ENCODE peak calls at places on chromosomes 2 and 18, in eight cellular contexts. I is fibroblast of lung, H is fibroblast of the aortic adventitia, D is cardiac muscle cell, R is HCT116, B is dorsolateral prefrontal cortex, Y is tibial artery, Z is GM13977. O is an unnamed sample.

GRCh38 chr2:51000849-51001617 is 30.9 kb downstream of the NRXN1 start:
- DNase-seq in Z (no peak), H (no peak), D (no peak), Y (no peak), R (no peak), B (no peak), I (no peak), O (no peak)

GRCh38 chr2:1814616-1815015 is 70.3 kb upstream of the PXDN start:
- DNase-seq in Z (no peak), D (no peak), I (no peak), R (no peak), B (no peak), Y (no peak), H (no peak), O (no peak)

GRCh38 chr18:41940506-41941215 is 14.4 kb upstream of the PIK3C3 start:
- DNase-seq in R (no peak), Y (no peak), D (peak), Z (no peak), B (no peak), H (peak), I (peak), O (no peak)

GRCh38 chr18:2916184-2916583 is 69.4 kb downstream of the EMILIN2 start:
- DNase-seq in B (no peak), H (no peak), Z (no peak), R (no peak), I (no peak), D (no peak), Y (no peak), O (no peak)

GRCh38 chr2:220096406-220096805 is 469.0 kb downstream of the SLC4A3 start:
- DNase-seq in Z (no peak), Y (no peak), D (no peak), B (no peak), R (no peak), H (no peak), I (no peak), O (no peak)

GRCh38 chr2:240896394-240896793 is 438 bp upstream of the MAB21L4 start:
- DNase-seq in I (no peak), B (no peak), R (no peak), H (no peak), Y (no peak), Z (no peak), D (no peak), O (no peak)

GRCh38 chr2:9908639-9909038 is 42.9 kb upstream of the GRHL1 start:
- DNase-seq in H (no peak), Z (no peak), D (no peak), I (no peak), Y (no peak), R (no peak), B (no peak), O (no peak)

GRCh38 chr18:38695559-38696270 is 1130.1 kb upstream of the CELF4 start:
- DNase-seq in Z (no peak), D (peak), B (no peak), I (peak), H (no peak), R (no peak), Y (no peak), O (no peak)

GRCh38 chr2:132372276-132372675 is 44.3 kb upstream of the GPR39 start:
- DNase-seq in H (no peak), I (no peak), R (no peak), B (no peak), Z (no peak), D (no peak), Y (no peak), O (no peak)

GRCh38 chr18:13252696-13253410 is 34.3 kb downstream of the LDLRAD4 start:
- DNase-seq in I (no peak), Z (no peak), D (no peak), H (no peak), Y (peak), R (no peak), B (no peak), O (no peak)

GRCh38 chr18:21100141-21100540 is 11.5 kb downstream of the ROCK1 start:
- DNase-seq in B (no peak), I (peak), H (peak), R (no peak), Y (no peak), Z (no peak), D (peak), O (no peak)

GRCh38 chr2:230230087-230230486 is 4.6 kb downstream of the SP140 start:
- DNase-seq in D (peak), I (peak), H (peak), B (no peak), Y (no peak), Z (no peak), R (no peak), O (no peak)

GRCh38 chr2:233255151-233255550 is 3.7 kb downstream of the ATG16L1 start:
- DNase-seq in Z (no peak), R (no peak), I (no peak), D (no peak), Y (no peak), B (no peak), H (peak), O (no peak)

GRCh38 chr2:239157269-239157668 is 243.6 kb downstream of the HDAC4 start:
- DNase-seq in Y (peak), I (no peak), D (no peak), Z (no peak), H (no peak), R (no peak), B (no peak), O (no peak)

GRCh38 chr2:15050483-15050882 is 418.0 kb downstream of the LRATD1 start:
- DNase-seq in B (no peak), R (no peak), I (peak), Y (no peak), Z (no peak), D (no peak), H (no peak), O (no peak)

GRCh38 chr2:54657664-54658083 is 65.8 kb upstream of the EML6 start:
- DNase-seq in H (peak), I (peak), Y (peak), R (peak), Z (peak), D (peak), B (no peak), O (no peak)

GRCh38 chr18:23032030-23032582 is 99.0 kb downstream of the RBBP8 start:
- DNase-seq in D (peak), H (peak), Z (no peak), B (no peak), R (no peak), Y (no peak), I (peak), O (no peak)

GRCh38 chr2:219304223-219304622 is 5.0 kb downstream of the PTPRN start:
- DNase-seq in D (no peak), Y (no peak), R (no peak), B (no peak), I (no peak), H (no peak), Z (no peak), O (no peak)

GRCh38 chr2:30629866-30630265 is 177.4 kb downstream of the CAPN13 start:
- DNase-seq in D (peak), B (no peak), H (peak), Y (no peak), Z (no peak), R (no peak), I (peak), O (no peak)

GRCh38 chr2:155145758-155146229 is 447.3 kb downstream of the KCNJ3 start:
- DNase-seq in I (no peak), Y (no peak), R (no peak), H (no peak), B (no peak), Z (peak), D (no peak), O (no peak)

DNA sequence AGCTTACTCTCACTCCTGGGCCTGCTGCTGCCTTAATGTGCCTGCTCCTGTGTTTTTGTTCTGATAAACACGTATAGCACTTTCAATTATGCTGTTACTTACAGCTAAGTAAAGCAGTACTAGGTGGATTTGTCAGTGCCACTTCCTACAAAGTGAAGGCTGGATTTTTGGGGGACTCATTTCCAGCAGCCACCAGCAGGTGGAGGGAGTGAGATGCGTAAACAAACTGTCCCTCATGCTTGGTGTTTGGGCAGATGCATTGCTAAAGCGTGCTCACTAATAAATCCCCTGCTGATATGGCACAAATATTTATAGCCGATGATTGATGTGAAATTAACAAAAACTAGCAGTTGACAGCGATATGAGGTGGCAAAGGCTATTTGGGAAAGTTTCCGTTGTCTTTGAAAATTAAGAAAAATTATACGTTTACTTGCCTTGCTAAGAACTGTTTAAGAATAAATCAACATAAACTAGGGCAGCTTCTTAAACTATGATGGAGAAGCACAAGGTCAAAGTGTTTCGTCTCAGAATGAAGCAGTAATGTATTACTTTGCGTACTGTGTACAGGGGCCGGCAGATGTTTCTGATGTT is 101.7 kb downstream of the AGAP1 start:
- DNase-seq in B (peak), Y (peak), D (peak), Z (peak), R (peak), H (peak), I (peak), O (no peak)
- TF ChIP-seq CTCF in B (peak), Y (peak), D (peak), Z (peak), R (peak), H (peak), I (peak), O (no peak)

GRCh38 chr18:58530801-58531200 is 98.1 kb downstream of the ALPK2 start:
- DNase-seq in I (no peak), R (no peak), Z (no peak), B (no peak), H (no peak), Y (no peak), D (no peak), O (no peak)

GRCh38 chr18:58528011-58528367 is 100.9 kb downstream of the ALPK2 start:
- DNase-seq in Y (no peak), H (peak), Z (no peak), I (no peak), B (no peak), R (no peak), D (peak), O (no peak)

GRCh38 chr18:58527116-58528010 is 101.5 kb downstream of the ALPK2 start:
- DNase-seq in D (peak), Z (no peak), Y (no peak), B (no peak), H (peak), R (no peak), I (no peak), O (no peak)

GRCh38 chr18:58532298-58532697 is 96.6 kb downstream of the ALPK2 start:
- DNase-seq in H (no peak), Y (no peak), I (no peak), D (no peak), R (no peak), Z (no peak), B (no peak), O (no peak)

DNA sequence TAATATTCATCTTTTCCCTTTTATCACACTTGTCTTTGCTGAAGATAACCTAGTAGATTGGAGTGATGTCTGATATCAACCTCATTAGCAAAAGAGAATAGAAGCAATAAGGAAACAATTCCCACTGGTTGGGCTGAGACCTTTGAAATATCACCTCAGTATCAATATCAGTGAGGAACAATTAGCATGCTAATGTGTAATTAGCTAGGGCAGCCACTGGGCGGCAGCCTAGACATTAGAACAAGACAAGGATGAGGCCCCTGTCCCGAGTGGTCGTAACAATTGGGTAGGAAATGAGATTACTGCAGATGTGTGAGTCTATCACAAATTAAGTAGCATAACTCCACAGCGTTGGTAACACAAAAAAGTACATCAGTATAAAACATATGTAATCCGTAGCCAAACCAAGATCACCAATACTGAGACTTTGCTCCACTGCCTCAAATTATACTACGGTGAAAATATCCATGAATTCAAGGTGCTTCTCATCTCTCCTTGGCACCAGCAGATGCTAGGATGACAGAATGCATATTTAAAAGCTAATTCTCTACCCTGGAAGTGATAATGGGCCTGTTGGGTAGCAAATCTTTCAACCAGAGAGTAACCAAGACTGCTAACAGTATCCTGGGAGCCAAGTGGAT is 99.1 kb downstream of the ALPK2 start:
- DNase-seq in H (peak), D (peak), B (peak), Y (peak), I (peak), Z (peak), R (peak), O (peak)
- TF ChIP-seq CTCF in H (peak), D (peak), B (peak), Y (peak), I (peak), Z (peak), R (peak), O (peak)

GRCh38 chr18:63511285-63511684 is 30.9 kb upstream of the SERPINB12 start:
- DNase-seq in I (peak), Y (no peak), R (peak), Z (no peak), H (peak), B (no peak), D (peak), O (no peak)

GRCh38 chr18:63506336-63506646 is 29.5 kb downstream of the SERPINB5 start:
- DNase-seq in I (no peak), D (no peak), R (no peak), H (no peak), Y (no peak), B (no peak), Z (no peak), O (no peak)

GRCh38 chr18:63508634-63509033 is 31.9 kb downstream of the SERPINB5 start:
- DNase-seq in I (no peak), Y (no peak), D (no peak), R (no peak), B (no peak), H (no peak), Z (no peak), O (no peak)

DNA sequence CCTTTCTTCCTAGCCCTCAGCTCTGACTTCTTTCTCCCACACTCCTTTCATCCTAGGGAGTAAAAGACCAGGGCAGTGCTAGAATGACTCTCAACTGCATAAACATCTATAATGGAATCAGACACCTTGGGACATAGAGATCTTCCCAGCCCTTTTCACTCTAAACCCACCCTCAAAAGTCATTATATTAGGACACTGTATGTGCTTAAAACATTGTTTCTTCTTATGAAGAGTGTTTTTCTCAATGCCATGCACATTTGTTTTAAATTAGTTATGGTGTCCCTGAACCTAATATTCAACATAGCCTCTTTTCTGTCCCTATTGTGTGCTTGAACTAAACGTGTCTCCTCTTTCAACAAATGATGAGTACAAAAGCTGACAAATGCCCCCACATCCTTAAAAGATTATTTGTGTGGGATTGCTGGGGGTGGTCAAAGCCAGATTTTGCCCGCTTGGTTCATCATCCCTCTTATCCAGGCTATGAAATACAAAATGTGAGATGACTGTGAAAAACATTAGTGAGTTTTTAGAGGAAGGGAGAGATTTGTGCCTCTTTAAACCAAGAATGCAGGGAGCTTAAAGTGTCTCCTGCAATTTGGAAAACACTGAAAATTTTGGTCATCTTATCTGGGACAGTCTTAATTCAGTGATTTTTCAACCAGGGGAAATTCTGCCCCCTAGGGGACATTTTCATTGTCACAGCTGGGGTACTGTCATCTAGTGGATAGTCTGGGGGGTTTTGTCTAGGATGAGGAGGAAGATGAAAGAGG is 29.0 kb downstream of the SERPINB5 start:
- DNase-seq in Y (no peak), D (peak), H (peak), R (peak), B (no peak), I (peak), Z (peak), O (no peak)
- TF ChIP-seq CTCF in Y (no peak), D (peak), H (peak), R (peak), B (peak), I (peak), Z (peak), O (no peak)

GRCh38 chr2:5365871-5366461 is 326.2 kb upstream of the SOX11 start:
- DNase-seq in D (peak), Z (peak), R (no peak), I (peak), B (no peak), Y (no peak), H (no peak), O (no peak)
- TF ChIP-seq CTCF in D (peak), Z (peak), R (peak), I (peak), B (peak), Y (no peak), H (peak), O (no peak)

GRCh38 chr2:22076512-22076911 is 952.7 kb downstream of the TDRD15 start:
- DNase-seq in B (no peak), Z (no peak), Y (no peak), R (no peak), D (no peak), I (peak), H (no peak), O (no peak)

GRCh38 chr2:22078701-22079100 is 954.9 kb downstream of the TDRD15 start:
- DNase-seq in B (no peak), R (no peak), I (no peak), H (no peak), Y (no peak), D (no peak), Z (no peak), O (no peak)

GRCh38 chr2:22079583-22079982 is 955.8 kb downstream of the TDRD15 start:
- DNase-seq in Z (no peak), H (no peak), R (no peak), I (no peak), Y (no peak), B (no peak), D (no peak), O (no peak)
- TF ChIP-seq CTCF in Z (no peak), H (no peak), R (no peak), I (no peak), Y (no peak), B (no peak), D (no peak), O (no peak)

GRCh38 chr2:42974303-42974696 is 181.9 kb upstream of the HAAO start:
- DNase-seq in D (peak), I (peak), Z (no peak), B (no peak), H (peak), Y (no peak), R (no peak), O (no peak)

GRCh38 chr2:42974697-42975357 is 182.4 kb upstream of the HAAO start:
- DNase-seq in I (peak), R (peak), D (peak), H (peak), Z (peak), B (peak), Y (peak), O (peak)

GRCh38 chr2:42973771-42974170 is 181.4 kb upstream of the HAAO start:
- DNase-seq in I (no peak), R (no peak), Z (no peak), B (no peak), D (no peak), H (no peak), Y (no peak), O (no peak)

GRCh38 chr2:42976400-42976799 is 184.0 kb upstream of the HAAO start:
- DNase-seq in Z (no peak), B (no peak), Y (no peak), I (no peak), H (no peak), D (no peak), R (no peak), O (no peak)

DNA sequence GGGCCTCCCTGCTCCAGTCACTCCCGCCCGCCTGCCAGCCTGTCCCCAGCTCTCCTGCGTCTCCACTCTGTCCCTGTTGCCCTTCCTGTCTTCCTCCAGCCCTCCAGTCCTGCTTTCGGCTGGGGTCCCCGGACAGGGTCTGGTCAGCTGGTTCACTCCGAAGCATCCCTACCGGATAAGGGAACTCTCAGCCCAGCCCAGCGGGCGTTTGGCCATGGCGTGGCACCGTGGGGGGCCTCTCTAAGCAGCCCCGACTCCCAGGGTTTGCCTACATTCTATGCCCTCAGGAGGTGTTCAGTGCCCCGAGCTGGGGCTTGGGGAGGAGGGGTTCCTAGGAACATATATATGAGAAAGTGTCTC is 183.0 kb upstream of the HAAO start:
- DNase-seq in B (no peak), D (no peak), R (no peak), Z (no peak), Y (no peak), H (no peak), I (peak), O (peak)
- TF ChIP-seq CTCF in B (peak), D (no peak), R (no peak), Z (no peak), Y (no peak), H (no peak), I (no peak), O (no peak)

DNA sequence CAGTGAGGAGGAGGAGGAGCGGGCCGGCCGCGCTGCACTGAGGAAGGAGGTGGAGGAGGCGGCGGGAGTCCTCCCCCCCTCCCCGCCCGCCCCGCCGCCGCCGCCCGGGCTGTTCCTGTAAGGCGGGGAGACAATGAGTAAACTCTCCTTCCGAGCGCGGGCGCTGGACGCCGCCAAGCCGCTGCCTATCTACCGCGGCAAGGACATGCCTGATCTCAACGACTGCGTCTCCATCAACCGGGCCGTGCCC is 259 bp downstream of the EPC2 start:
- DNase-seq in Z (no peak), H (no peak), D (no peak), Y (no peak), I (no peak), R (no peak), B (no peak), O (no peak)
- TF ChIP-seq CTCF in Z (no peak), H (no peak), D (no peak), Y (no peak), I (no peak), R (no peak), B (no peak), O (no peak)